ENCODE peak calls at places on chromosomes 11 and 22, in six cellular contexts. T, Q, R, C, E and B are unnamed samples.

GRCh38 chr11:69126286-69126685 is 29.4 kb upstream of the SMIM38 start:
- DNase-seq in T (no peak), Q (no peak), R (no peak), C (no peak), E (no peak), B (no peak)

GRCh38 chr11:3104051-3104714 is 47.0 kb upstream of the CARS1 start:
- DNase-seq in T (no peak), Q (no peak), R (no peak), C (no peak), E (no peak), B (no peak)

GRCh38 chr11:134656861-134657540 is 245.0 kb upstream of the B3GAT1 start:
- DNase-seq in T (no peak), Q (no peak), R (no peak), C (no peak), E (no peak), B (no peak)

GRCh38 chr11:126635511-126635910 is 280.0 kb downstream of the ST3GAL4 start:
- DNase-seq in T (no peak), Q (no peak), R (no peak), C (no peak), E (no peak), B (no peak)

GRCh38 chr11:32087602-32088001 is 3.3 kb upstream of the RCN1 start:
- DNase-seq in T (no peak), Q (no peak), R (peak; percentile 18), C (no peak), E (no peak), B (peak; percentile 52)

GRCh38 chr22:45993841-45994240 is 16.9 kb upstream of the WNT7B start:
- DNase-seq in T (no peak), Q (no peak), R (no peak), C (no peak), E (no peak), B (no peak)

GRCh38 chr22:32232447-32232846 is 22.7 kb downstream of the SLC5A4 start:
- DNase-seq in T (no peak), Q (no peak), R (no peak), C (no peak), E (no peak), B (no peak)

GRCh38 chr11:93571612-93572011 is 28.4 kb upstream of the SMCO4 start:
- DNase-seq in T (no peak), Q (no peak), R (no peak), C (no peak), E (no peak), B (no peak)

GRCh38 chr11:134758342-134758931 is 346.4 kb upstream of the B3GAT1 start:
- DNase-seq in T (no peak), Q (no peak), R (no peak), C (no peak), E (no peak), B (no peak)

GRCh38 chr11:131824766-131825165 is 454.4 kb downstream of the NTM start:
- DNase-seq in T (no peak), Q (no peak), R (no peak), C (no peak), E (no peak), B (peak; percentile 2)

GRCh38 chr22:46546466-46547178 is 9.2 kb upstream of the CELSR1 start:
- DNase-seq in T (no peak), Q (no peak), R (no peak), C (no peak), E (no peak), B (peak; percentile 23)

GRCh38 chr22:27815826-27816530 is 14.4 kb upstream of the MN1 start:
- DNase-seq in T (no peak), Q (no peak), R (no peak), C (no peak), E (no peak), B (no peak)

GRCh38 chr11:79100093-79100704 is 340.6 kb downstream of the TENM4 start:
- DNase-seq in T (peak; percentile 70), Q (peak; percentile 69), R (peak; percentile 85), C (peak; percentile 45), E (no peak), B (peak; percentile 55)

GRCh38 chr11:81674211-81674610 is 1059.5 kb downstream of the FAM181B start:
- DNase-seq in T (no peak), Q (no peak), R (no peak), C (no peak), E (no peak), B (no peak)

GRCh38 chr11:36452231-36452630 is 57.8 kb downstream of the TRAF6 start:
- DNase-seq in T (no peak), Q (no peak), R (no peak), C (no peak), E (no peak), B (peak; percentile 32)

GRCh38 chr11:8698379-8698851 is 15.8 kb downstream of the RPL27A start:
- DNase-seq in T (no peak), Q (no peak), R (no peak), C (peak; percentile 64), E (no peak), B (no peak)

GRCh38 chr11:9121397-9121796 is 30.0 kb upstream of the SCUBE2 start:
- DNase-seq in T (no peak), Q (no peak), R (no peak), C (no peak), E (no peak), B (no peak)

GRCh38 chr11:22459053-22459452 is 120.9 kb downstream of the SLC17A6 start:
- DNase-seq in T (no peak), Q (no peak), R (no peak), C (no peak), E (no peak), B (peak; percentile 79)

GRCh38 chr11:88288560-88288959 is 49.0 kb downstream of the CTSC start:
- DNase-seq in T (no peak), Q (no peak), R (no peak), C (no peak), E (no peak), B (peak; percentile 36)

GRCh38 chr11:47156333-47156732 is 20.3 kb downstream of the ARFGAP2 start:
- DNase-seq in T (no peak), Q (no peak), R (no peak), C (no peak), E (no peak), B (peak; percentile 25)
- TF ChIP-seq BHLHE40 in T (no peak), Q (no peak), R (no peak), C (no peak), E (no peak), B (no peak)

DNA sequence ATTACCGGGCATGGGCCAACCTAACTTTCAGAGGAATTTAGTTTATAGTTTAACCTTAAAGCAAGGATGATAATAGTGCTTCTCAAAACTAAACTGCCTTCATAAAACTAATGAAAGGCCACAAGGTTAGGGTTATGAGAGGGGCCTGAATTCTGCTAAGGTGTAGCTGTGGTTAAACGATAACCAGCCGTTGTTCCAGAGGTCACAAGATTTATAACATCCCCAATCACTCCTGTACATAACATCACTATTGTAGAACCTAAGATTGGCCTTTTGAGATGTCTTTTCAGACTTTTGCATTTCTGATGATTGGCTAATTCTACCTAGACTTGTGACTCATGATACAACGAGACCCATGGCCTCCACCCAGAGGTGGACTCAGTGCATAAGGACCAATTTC is 69.7 kb downstream of the ADAMTS15 start:
- DNase-seq in T (no peak), Q (no peak), R (no peak), C (no peak), E (no peak), B (no peak)
- TF ChIP-seq BHLHE40 in T (no peak), Q (no peak), R (no peak), C (no peak), E (no peak), B (no peak)

GRCh38 chr22:50678218-50678650 is 5.6 kb downstream of the SHANK3 start:
- DNase-seq in T (no peak), Q (no peak), R (no peak), C (no peak), E (no peak), B (no peak)
- TF ChIP-seq BHLHE40 in T (no peak), Q (no peak), R (no peak), C (no peak), E (no peak), B (no peak)

GRCh38 chr11:82855616-82856015 is 44.6 kb downstream of the PRCP start:
- DNase-seq in T (no peak), Q (no peak), R (no peak), C (no peak), E (no peak), B (no peak)

GRCh38 chr11:82857145-82857544 is 43.1 kb downstream of the PRCP start:
- DNase-seq in T (no peak), Q (no peak), R (no peak), C (no peak), E (no peak), B (no peak)

GRCh38 chr11:82858556-82859091 is 41.6 kb downstream of the PRCP start:
- DNase-seq in T (peak; percentile 8), Q (no peak), R (no peak), C (no peak), E (no peak), B (peak; percentile 71)

GRCh38 chr11:82858133-82858532 is 42.1 kb downstream of the PRCP start:
- DNase-seq in T (peak; percentile 5), Q (no peak), R (no peak), C (no peak), E (no peak), B (no peak)

DNA sequence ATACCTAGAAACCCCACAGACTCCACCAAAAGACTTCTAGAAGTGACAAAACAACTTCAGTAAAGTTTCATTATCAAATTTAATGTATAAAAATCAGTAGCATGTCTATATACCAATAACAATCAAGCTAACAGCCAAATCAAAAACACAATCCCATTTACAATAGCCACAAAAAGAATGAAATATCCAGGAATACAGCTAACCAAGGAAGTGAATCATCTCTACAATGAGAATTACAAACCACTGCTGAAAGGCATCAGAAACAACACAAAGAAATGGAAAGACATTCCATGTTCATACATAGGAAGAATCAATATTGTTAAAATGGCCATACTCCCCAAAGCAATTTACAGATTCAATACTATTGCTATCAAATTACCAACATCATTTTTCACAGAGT is 46.0 kb downstream of the PRCP start:
- DNase-seq in T (no peak), Q (no peak), R (no peak), C (no peak), E (no peak), B (peak; percentile 13)
- TF ChIP-seq BHLHE40 in T (no peak), Q (no peak), R (no peak), C (no peak), E (no peak), B (no peak)

GRCh38 chr22:24141586-24141985 is 39.7 kb upstream of the SUSD2 start:
- DNase-seq in T (no peak), Q (no peak), R (no peak), C (no peak), E (no peak), B (peak; percentile 63)
- TF ChIP-seq BHLHE40 in T (no peak), Q (no peak), R (no peak), C (no peak), E (peak; percentile 54), B (no peak)